ENCODE peak calls at places on chromosomes 5 and 9, in ten cellular contexts. One of them, this sample, is unnamed.

GRCh38 chr9:20649381-20649780 is 27.1 kb upstream of the MLLT3 start:
- DNase-seq in uterus: no peak
- DNase-seq in cardiac muscle cell: no peak
- DNase-seq in thoracic aorta: no peak
- DNase-seq in osteoblast: no peak
- DNase-seq in tibial nerve: no peak
- DNase-seq in stomach: no peak
- DNase-seq in psoas muscle: no peak
- DNase-seq in colonic mucosa: no peak
- DNase-seq in body of pancreas: no peak
- DNase-seq in this sample: no peak

GRCh38 chr9:32986971-32987370 is 14.5 kb downstream of the APTX start:
- DNase-seq in uterus: no peak
- DNase-seq in cardiac muscle cell: no peak
- DNase-seq in thoracic aorta: no peak
- DNase-seq in osteoblast: no peak
- DNase-seq in tibial nerve: no peak
- DNase-seq in stomach: no peak
- DNase-seq in psoas muscle: no peak
- DNase-seq in colonic mucosa: no peak
- DNase-seq in body of pancreas: no peak
- DNase-seq in this sample: no peak

GRCh38 chr5:139636207-139636792 is 11.8 kb upstream of the CXXC5 start:
- DNase-seq in uterus: no peak
- DNase-seq in cardiac muscle cell: no peak
- DNase-seq in thoracic aorta: no peak
- DNase-seq in osteoblast: no peak
- DNase-seq in tibial nerve: no peak
- DNase-seq in stomach: peak; percentile 61
- DNase-seq in psoas muscle: no peak
- DNase-seq in colonic mucosa: peak; percentile 67
- DNase-seq in body of pancreas: peak; percentile 65
- DNase-seq in this sample: peak; percentile 83

GRCh38 chr5:146205499-146206202 is 2.2 kb downstream of the RBM27 start:
- DNase-seq in uterus: no peak
- DNase-seq in cardiac muscle cell: no peak
- DNase-seq in thoracic aorta: no peak
- DNase-seq in osteoblast: no peak
- DNase-seq in tibial nerve: no peak
- DNase-seq in stomach: no peak
- DNase-seq in psoas muscle: no peak
- DNase-seq in colonic mucosa: no peak
- DNase-seq in body of pancreas: no peak
- DNase-seq in this sample: no peak

GRCh38 chr5:54671111-54671531 is 153.6 kb downstream of the SNX18 start:
- DNase-seq in uterus: no peak
- DNase-seq in cardiac muscle cell: no peak
- DNase-seq in thoracic aorta: no peak
- DNase-seq in osteoblast: no peak
- DNase-seq in tibial nerve: no peak
- DNase-seq in stomach: no peak
- DNase-seq in psoas muscle: no peak
- DNase-seq in colonic mucosa: no peak
- DNase-seq in body of pancreas: no peak
- DNase-seq in this sample: no peak

GRCh38 chr5:103424453-103425205 is 138.0 kb downstream of the NUDT12 start:
- DNase-seq in uterus: no peak
- DNase-seq in cardiac muscle cell: no peak
- DNase-seq in thoracic aorta: no peak
- DNase-seq in osteoblast: peak; percentile 39
- DNase-seq in tibial nerve: no peak
- DNase-seq in stomach: no peak
- DNase-seq in psoas muscle: no peak
- DNase-seq in colonic mucosa: no peak
- DNase-seq in body of pancreas: no peak
- DNase-seq in this sample: no peak

GRCh38 chr5:52728201-52728600 is 59.5 kb upstream of the ITGA1 start:
- DNase-seq in uterus: no peak
- DNase-seq in cardiac muscle cell: no peak
- DNase-seq in thoracic aorta: no peak
- DNase-seq in osteoblast: no peak
- DNase-seq in tibial nerve: no peak
- DNase-seq in stomach: no peak
- DNase-seq in psoas muscle: no peak
- DNase-seq in colonic mucosa: no peak
- DNase-seq in body of pancreas: no peak
- DNase-seq in this sample: no peak

GRCh38 chr5:34734321-34734720 is 78.2 kb downstream of the RAI14 start:
- DNase-seq in uterus: no peak
- DNase-seq in cardiac muscle cell: no peak
- DNase-seq in thoracic aorta: no peak
- DNase-seq in osteoblast: peak; percentile 34
- DNase-seq in tibial nerve: no peak
- DNase-seq in stomach: no peak
- DNase-seq in psoas muscle: no peak
- DNase-seq in colonic mucosa: no peak
- DNase-seq in body of pancreas: no peak
- DNase-seq in this sample: no peak

GRCh38 chr9:125867752-125868400 is 120.7 kb downstream of the PBX3 start:
- DNase-seq in uterus: no peak
- DNase-seq in cardiac muscle cell: no peak
- DNase-seq in thoracic aorta: no peak
- DNase-seq in osteoblast: no peak
- DNase-seq in tibial nerve: no peak
- DNase-seq in stomach: no peak
- DNase-seq in psoas muscle: no peak
- DNase-seq in colonic mucosa: no peak
- DNase-seq in body of pancreas: no peak
- DNase-seq in this sample: no peak

GRCh38 chr5:177018341-177018740 is 4.2 kb upstream of the ZNF346 start:
- DNase-seq in uterus: no peak
- DNase-seq in cardiac muscle cell: no peak
- DNase-seq in thoracic aorta: no peak
- DNase-seq in osteoblast: no peak
- DNase-seq in tibial nerve: no peak
- DNase-seq in stomach: no peak
- DNase-seq in psoas muscle: no peak
- DNase-seq in colonic mucosa: no peak
- DNase-seq in body of pancreas: no peak
- DNase-seq in this sample: no peak

GRCh38 chr5:1420211-1421195 is 24.7 kb downstream of the SLC6A3 start:
- DNase-seq in uterus: no peak
- DNase-seq in cardiac muscle cell: no peak
- DNase-seq in thoracic aorta: no peak
- DNase-seq in osteoblast: peak; percentile 76
- DNase-seq in tibial nerve: no peak
- DNase-seq in stomach: no peak
- DNase-seq in psoas muscle: peak; percentile 11
- DNase-seq in colonic mucosa: no peak
- DNase-seq in body of pancreas: no peak
- DNase-seq in this sample: no peak

GRCh38 chr9:13728121-13728520 is 448.6 kb upstream of the MPDZ start:
- DNase-seq in uterus: no peak
- DNase-seq in cardiac muscle cell: no peak
- DNase-seq in thoracic aorta: no peak
- DNase-seq in osteoblast: no peak
- DNase-seq in tibial nerve: no peak
- DNase-seq in stomach: no peak
- DNase-seq in psoas muscle: peak; percentile 84
- DNase-seq in colonic mucosa: no peak
- DNase-seq in body of pancreas: no peak
- DNase-seq in this sample: no peak

GRCh38 chr5:138018844-138019243 is 14.0 kb downstream of the FAM13B start:
- DNase-seq in uterus: no peak
- DNase-seq in cardiac muscle cell: no peak
- DNase-seq in thoracic aorta: no peak
- DNase-seq in osteoblast: no peak
- DNase-seq in tibial nerve: no peak
- DNase-seq in stomach: no peak
- DNase-seq in psoas muscle: no peak
- DNase-seq in colonic mucosa: no peak
- DNase-seq in body of pancreas: no peak
- DNase-seq in this sample: no peak

GRCh38 chr5:139492700-139493192 is 10.2 kb upstream of the STING1 start:
- DNase-seq in uterus: no peak
- DNase-seq in cardiac muscle cell: peak; percentile 50
- DNase-seq in thoracic aorta: no peak
- DNase-seq in osteoblast: peak; percentile 90
- DNase-seq in tibial nerve: no peak
- DNase-seq in stomach: no peak
- DNase-seq in psoas muscle: no peak
- DNase-seq in colonic mucosa: no peak
- DNase-seq in body of pancreas: no peak
- DNase-seq in this sample: no peak

GRCh38 chr5:95995947-95996489 is 34.4 kb upstream of the ELL2 start:
- DNase-seq in uterus: no peak
- DNase-seq in cardiac muscle cell: no peak
- DNase-seq in thoracic aorta: no peak
- DNase-seq in osteoblast: no peak
- DNase-seq in tibial nerve: no peak
- DNase-seq in stomach: no peak
- DNase-seq in psoas muscle: no peak
- DNase-seq in colonic mucosa: no peak
- DNase-seq in body of pancreas: no peak
- DNase-seq in this sample: no peak

GRCh38 chr9:116156621-116157314 is 3.2 kb downstream of the PAPPA start:
- DNase-seq in uterus: peak; percentile 85
- DNase-seq in cardiac muscle cell: peak; percentile 88
- DNase-seq in thoracic aorta: peak; percentile 35
- DNase-seq in osteoblast: peak; percentile 94
- DNase-seq in tibial nerve: no peak
- DNase-seq in stomach: peak; percentile 43
- DNase-seq in psoas muscle: peak; percentile 86
- DNase-seq in colonic mucosa: peak; percentile 43
- DNase-seq in body of pancreas: peak; percentile 58
- DNase-seq in this sample: peak; percentile 28

GRCh38 chr5:137142371-137143243 is 356.5 kb downstream of the SPOCK1 start:
- DNase-seq in uterus: peak; percentile 36
- DNase-seq in cardiac muscle cell: no peak
- DNase-seq in thoracic aorta: peak; percentile 19
- DNase-seq in osteoblast: peak; percentile 91
- DNase-seq in tibial nerve: peak; percentile 31
- DNase-seq in stomach: no peak
- DNase-seq in psoas muscle: peak; percentile 50
- DNase-seq in colonic mucosa: no peak
- DNase-seq in body of pancreas: peak; percentile 23
- DNase-seq in this sample: peak; percentile 31

GRCh38 chr9:125747765-125748510 is 765 bp downstream of the PBX3 start:
- DNase-seq in uterus: peak; percentile 18
- DNase-seq in cardiac muscle cell: peak; percentile 46
- DNase-seq in thoracic aorta: no peak
- DNase-seq in osteoblast: peak; percentile 90
- DNase-seq in tibial nerve: no peak
- DNase-seq in stomach: peak; percentile 35
- DNase-seq in psoas muscle: peak; percentile 66
- DNase-seq in colonic mucosa: peak; percentile 58
- DNase-seq in body of pancreas: peak; percentile 44
- DNase-seq in this sample: peak; percentile 86

GRCh38 chr5:135191084-135191826 is 157.2 kb upstream of the PITX1 start:
- DNase-seq in uterus: peak; percentile 38
- DNase-seq in cardiac muscle cell: peak; percentile 89
- DNase-seq in thoracic aorta: no peak
- DNase-seq in osteoblast: peak; percentile 92
- DNase-seq in tibial nerve: peak; percentile 26
- DNase-seq in stomach: peak; percentile 82
- DNase-seq in psoas muscle: peak; percentile 88
- DNase-seq in colonic mucosa: peak; percentile 84
- DNase-seq in body of pancreas: peak; percentile 79
- DNase-seq in this sample: peak; percentile 35
- TF ChIP-seq CTCF in uterus: peak; percentile 84
- TF ChIP-seq CTCF in cardiac muscle cell: peak; percentile 88
- TF ChIP-seq CTCF in thoracic aorta: peak; percentile 89
- TF ChIP-seq CTCF in osteoblast: peak; percentile 79
- TF ChIP-seq CTCF in tibial nerve: peak; percentile 73
- TF ChIP-seq CTCF in stomach: no peak
- TF ChIP-seq CTCF in psoas muscle: peak; percentile 94
- TF ChIP-seq CTCF in colonic mucosa: peak; percentile 90
- TF ChIP-seq CTCF in body of pancreas: peak; percentile 91
- TF ChIP-seq CTCF in this sample: no peak

GRCh38 chr5:175133185-175133584 is 310.8 kb downstream of the DRD1 start:
- DNase-seq in uterus: no peak
- DNase-seq in cardiac muscle cell: peak; percentile 10
- DNase-seq in thoracic aorta: no peak
- DNase-seq in osteoblast: no peak
- DNase-seq in tibial nerve: no peak
- DNase-seq in stomach: no peak
- DNase-seq in psoas muscle: no peak
- DNase-seq in colonic mucosa: no peak
- DNase-seq in body of pancreas: no peak
- DNase-seq in this sample: no peak

GRCh38 chr5:175129121-175129520 is 314.9 kb downstream of the DRD1 start:
- DNase-seq in uterus: no peak
- DNase-seq in cardiac muscle cell: no peak
- DNase-seq in thoracic aorta: no peak
- DNase-seq in osteoblast: no peak
- DNase-seq in tibial nerve: no peak
- DNase-seq in stomach: no peak
- DNase-seq in psoas muscle: no peak
- DNase-seq in colonic mucosa: no peak
- DNase-seq in body of pancreas: no peak
- DNase-seq in this sample: no peak

GRCh38 chr5:175129619-175130018 is 314.4 kb downstream of the DRD1 start:
- DNase-seq in uterus: no peak
- DNase-seq in cardiac muscle cell: no peak
- DNase-seq in thoracic aorta: no peak
- DNase-seq in osteoblast: no peak
- DNase-seq in tibial nerve: no peak
- DNase-seq in stomach: no peak
- DNase-seq in psoas muscle: no peak
- DNase-seq in colonic mucosa: no peak
- DNase-seq in body of pancreas: no peak
- DNase-seq in this sample: no peak

GRCh38 chr5:175131432-175131831 is 312.6 kb downstream of the DRD1 start:
- DNase-seq in uterus: no peak
- DNase-seq in cardiac muscle cell: no peak
- DNase-seq in thoracic aorta: no peak
- DNase-seq in osteoblast: no peak
- DNase-seq in tibial nerve: no peak
- DNase-seq in stomach: no peak
- DNase-seq in psoas muscle: no peak
- DNase-seq in colonic mucosa: no peak
- DNase-seq in body of pancreas: no peak
- DNase-seq in this sample: no peak
- H3K4me3 ChIP-seq in uterus: no peak overlapping the region
- H3K4me3 ChIP-seq in cardiac muscle cell: no peak overlapping the region
- H3K4me3 ChIP-seq in thoracic aorta: no peak overlapping the region
- H3K4me3 ChIP-seq in osteoblast: no peak overlapping the region
- H3K4me3 ChIP-seq in tibial nerve: no peak overlapping the region
- H3K4me3 ChIP-seq in stomach: no peak overlapping the region
- H3K4me3 ChIP-seq in psoas muscle: no peak overlapping the region
- H3K4me3 ChIP-seq in colonic mucosa: no peak overlapping the region
- H3K4me3 ChIP-seq in body of pancreas: no peak overlapping the region
- H3K4me3 ChIP-seq in this sample: no peak overlapping the region

GRCh38 chr9:36913393-36914211 is 120.5 kb downstream of the PAX5 start:
- DNase-seq in uterus: no peak
- DNase-seq in cardiac muscle cell: no peak
- DNase-seq in thoracic aorta: no peak
- DNase-seq in osteoblast: no peak
- DNase-seq in tibial nerve: no peak
- DNase-seq in stomach: no peak
- DNase-seq in psoas muscle: no peak
- DNase-seq in colonic mucosa: no peak
- DNase-seq in body of pancreas: no peak
- DNase-seq in this sample: no peak
- TF ChIP-seq CTCF in uterus: no peak
- TF ChIP-seq CTCF in cardiac muscle cell: peak; percentile 18
- TF ChIP-seq CTCF in thoracic aorta: no peak
- TF ChIP-seq CTCF in osteoblast: no peak
- TF ChIP-seq CTCF in tibial nerve: no peak
- TF ChIP-seq CTCF in stomach: no peak
- TF ChIP-seq CTCF in psoas muscle: no peak
- TF ChIP-seq CTCF in colonic mucosa: no peak
- TF ChIP-seq CTCF in body of pancreas: no peak
- TF ChIP-seq CTCF in this sample: no peak

GRCh38 chr9:92404437-92404836 is at the start of gene OGN:
- DNase-seq in uterus: no peak
- DNase-seq in cardiac muscle cell: no peak
- DNase-seq in thoracic aorta: no peak
- DNase-seq in osteoblast: no peak
- DNase-seq in tibial nerve: no peak
- DNase-seq in stomach: no peak
- DNase-seq in psoas muscle: no peak
- DNase-seq in colonic mucosa: no peak
- DNase-seq in body of pancreas: no peak
- DNase-seq in this sample: no peak
- H3K4me3 ChIP-seq in uterus: no peak within 1 kb of the TSS
- H3K4me3 ChIP-seq in cardiac muscle cell: no peak within 1 kb of the TSS
- H3K4me3 ChIP-seq in thoracic aorta: peak within 1 kb of the TSS; percentile 75
- H3K4me3 ChIP-seq in osteoblast: no peak within 1 kb of the TSS
- H3K4me3 ChIP-seq in tibial nerve: peak within 1 kb of the TSS; percentile 4
- H3K4me3 ChIP-seq in stomach: no peak within 1 kb of the TSS
- H3K4me3 ChIP-seq in psoas muscle: peak within 1 kb of the TSS; percentile 41
- H3K4me3 ChIP-seq in colonic mucosa: no peak within 1 kb of the TSS
- H3K4me3 ChIP-seq in body of pancreas: no peak within 1 kb of the TSS
- H3K4me3 ChIP-seq in this sample: no peak within 1 kb of the TSS

This sample was measured in lower leg skin.